ENCODE peak calls at places on chromosomes 4 and X, in ten cellular contexts. X, S, R, U, G, W, J, M, L and D are unnamed samples.

GRCh38 chr4:37737456-37737855 is 51.3 kb upstream of the RELL1 start:
- DNase-seq in X (no peak), S (no peak), R (no peak), U (no peak), G (no peak), W (no peak), J (no peak), M (no peak), L (no peak), D (no peak)

GRCh38 chrX:30680618-30681017 is 27.4 kb downstream of the GK start:
- DNase-seq in X (no peak), S (no peak), R (no peak), U (no peak), G (no peak), W (peak), J (no peak), M (no peak), L (no peak), D (no peak)

GRCh38 chr4:165814256-165815010 is 58.6 kb upstream of the TLL1 start:
- DNase-seq in X (no peak), S (no peak), R (no peak), U (no peak), G (no peak), W (no peak), J (peak), M (no peak), L (no peak), D (no peak)

GRCh38 chr4:173167793-173168395 is 717 bp upstream of the GALNT7 start:
- DNase-seq in X (peak), S (peak), R (no peak), U (peak), G (peak), W (peak), J (peak), M (peak), L (peak), D (peak)

GRCh38 chr4:139740531-139741041 is 75.0 kb downstream of the MGST2 start:
- DNase-seq in X (no peak), S (no peak), R (no peak), U (peak), G (peak), W (peak), J (peak), M (no peak), L (no peak), D (peak)

GRCh38 chr4:183876268-183876934 is 28.7 kb upstream of the STOX2 start:
- DNase-seq in X (no peak), S (no peak), R (no peak), U (peak), G (no peak), W (no peak), J (peak), M (no peak), L (peak), D (peak)

GRCh38 chrX:23403849-23404248 is 69.2 kb downstream of the PTCHD1 start:
- DNase-seq in X (no peak), S (no peak), R (no peak), U (no peak), G (peak), W (peak), J (no peak), M (no peak), L (no peak), D (no peak)

GRCh38 chrX:68203656-68204055 is 229.6 kb downstream of the OPHN1 start:
- DNase-seq in X (no peak), S (no peak), R (no peak), U (no peak), G (no peak), W (no peak), J (no peak), M (no peak), L (no peak), D (no peak)

GRCh38 chr4:99633772-99634171 is 23.9 kb downstream of the C4orf54 start:
- DNase-seq in X (no peak), S (no peak), R (no peak), U (no peak), G (no peak), W (no peak), J (peak), M (no peak), L (no peak), D (no peak)

GRCh38 chr4:14520171-14520570 is 482.1 kb upstream of the CPEB2 start:
- DNase-seq in X (no peak), S (no peak), R (no peak), U (no peak), G (no peak), W (peak), J (peak), M (no peak), L (no peak), D (no peak)

GRCh38 chrX:119984652-119985051 is 41.1 kb upstream of the NKAP start:
- DNase-seq in X (no peak), S (no peak), R (no peak), U (no peak), G (no peak), W (no peak), J (no peak), M (no peak), L (no peak), D (no peak)

GRCh38 chr4:41747230-41748055 is 1.1 kb downstream of the PHOX2B start:
- DNase-seq in X (no peak), S (peak), R (no peak), U (no peak), G (no peak), W (peak), J (no peak), M (no peak), L (no peak), D (no peak)

GRCh38 chr4:107832275-107832807 is 7.6 kb downstream of the SGMS2 start:
- DNase-seq in X (no peak), S (no peak), R (no peak), U (no peak), G (no peak), W (no peak), J (no peak), M (no peak), L (no peak), D (no peak)

GRCh38 chr4:76546282-76547166 is 111.5 kb downstream of the SHROOM3 start:
- DNase-seq in X (no peak), S (no peak), R (no peak), U (peak), G (peak), W (peak), J (peak), M (no peak), L (peak), D (no peak)

GRCh38 chr4:153541426-153542096 is 75.4 kb downstream of the TMEM131L start:
- DNase-seq in X (no peak), S (no peak), R (no peak), U (no peak), G (no peak), W (no peak), J (peak), M (no peak), L (peak), D (no peak)

GRCh38 chrX:105173071-105173470 is 47.4 kb downstream of the TEX13A start:
- DNase-seq in X (no peak), S (no peak), R (no peak), U (no peak), G (no peak), W (no peak), J (no peak), M (no peak), L (no peak), D (no peak)

GRCh38 chrX:41921492-41922124 is 1.7 kb downstream of the CASK start:
- DNase-seq in X (no peak), S (no peak), R (no peak), U (no peak), G (peak), W (peak), J (peak), M (no peak), L (peak), D (no peak)

GRCh38 chrX:36721990-36722389 is 286.2 kb upstream of the FAM47C start:
- DNase-seq in X (no peak), S (no peak), R (no peak), U (no peak), G (no peak), W (no peak), J (no peak), M (no peak), L (no peak), D (no peak)

GRCh38 chr4:177108708-177109107 is 201.0 kb upstream of the NEIL3 start:
- DNase-seq in X (no peak), S (no peak), R (no peak), U (no peak), G (no peak), W (peak), J (no peak), M (no peak), L (no peak), D (no peak)

GRCh38 chrX:54807524-54808108 is at the start of gene MAGED2:
- DNase-seq in X (peak), S (peak), R (peak), U (peak), G (peak), W (peak), J (peak), M (peak), L (peak), D (no peak)

GRCh38 chrX:37380920-37381319 is 31.8 kb downstream of the PRRG1 start:
- DNase-seq in X (no peak), S (no peak), R (no peak), U (no peak), G (no peak), W (no peak), J (peak), M (no peak), L (peak), D (no peak)

GRCh38 chr4:1246111-1246881 is 2.6 kb downstream of the CTBP1 start:
- DNase-seq in X (no peak), S (peak), R (peak), U (peak), G (no peak), W (no peak), J (no peak), M (peak), L (no peak), D (peak)

GRCh38 chr4:38943355-38943754 is 75.7 kb downstream of the FAM114A1 start:
- DNase-seq in X (no peak), S (no peak), R (no peak), U (peak), G (no peak), W (no peak), J (no peak), M (no peak), L (no peak), D (no peak)

GRCh38 chrX:19789782-19790181 is 97.6 kb downstream of the SH3KBP1 start:
- DNase-seq in X (no peak), S (no peak), R (no peak), U (no peak), G (no peak), W (no peak), J (no peak), M (no peak), L (no peak), D (no peak)

GRCh38 chr4:164252286-164252685 is 501.6 kb upstream of the SMIM31 start:
- DNase-seq in X (no peak), S (peak), R (no peak), U (no peak), G (no peak), W (peak), J (peak), M (no peak), L (peak), D (no peak)

GRCh38 chrX:2627272-2627867 is 63.7 kb upstream of the CD99 start:
- DNase-seq in X (peak), S (peak), R (no peak), U (no peak), G (peak), W (peak), J (peak), M (peak), L (peak), D (no peak)

GRCh38 chr4:80407246-80407645 is 71.7 kb downstream of the CFAP299 start:
- DNase-seq in X (no peak), S (no peak), R (no peak), U (no peak), G (no peak), W (no peak), J (no peak), M (no peak), L (no peak), D (no peak)

GRCh38 chr4:177479063-177479462 is 36.8 kb upstream of the AGA start:
- DNase-seq in X (no peak), S (no peak), R (no peak), U (no peak), G (no peak), W (no peak), J (no peak), M (no peak), L (no peak), D (no peak)

GRCh38 chrX:85905851-85906250 is 141.5 kb downstream of the CHM start:
- DNase-seq in X (no peak), S (no peak), R (no peak), U (no peak), G (no peak), W (no peak), J (no peak), M (no peak), L (no peak), D (no peak)

GRCh38 chr4:36990108-36990872 is 254.3 kb upstream of the NWD2 start:
- DNase-seq in X (no peak), S (no peak), R (no peak), U (no peak), G (no peak), W (no peak), J (no peak), M (no peak), L (no peak), D (no peak)

GRCh38 chrX:2193273-2193592 is 307.5 kb downstream of the DHRSX start:
- DNase-seq in X (no peak), S (no peak), R (no peak), U (no peak), G (no peak), W (no peak), J (no peak), M (no peak), L (no peak), D (no peak)

GRCh38 chrX:153585827-153586226 is 13.1 kb downstream of the CCNQ start:
- DNase-seq in X (no peak), S (no peak), R (no peak), U (no peak), G (no peak), W (no peak), J (no peak), M (no peak), L (no peak), D (no peak)

GRCh38 chrX:105477351-105477750 is 256.9 kb upstream of the TEX13A start:
- DNase-seq in X (no peak), S (no peak), R (no peak), U (no peak), G (no peak), W (no peak), J (no peak), M (no peak), L (no peak), D (no peak)

GRCh38 chr4:121876976-121877773 is 6.9 kb upstream of the BBS7 start:
- DNase-seq in X (no peak), S (no peak), R (no peak), U (no peak), G (peak), W (no peak), J (no peak), M (no peak), L (no peak), D (no peak)

GRCh38 chr4:20760053-20760452 is 59.8 kb downstream of the PACRGL start:
- DNase-seq in X (no peak), S (peak), R (no peak), U (no peak), G (no peak), W (peak), J (no peak), M (peak), L (no peak), D (no peak)

GRCh38 chrX:23503835-23504539 is 163.3 kb upstream of the PRDX4 start:
- DNase-seq in X (no peak), S (peak), R (no peak), U (peak), G (peak), W (peak), J (peak), M (no peak), L (no peak), D (peak)

GRCh38 chrX:17559728-17560379 is 177.4 kb upstream of the SCML1 start:
- DNase-seq in X (no peak), S (no peak), R (no peak), U (peak), G (peak), W (peak), J (peak), M (no peak), L (peak), D (no peak)

GRCh38 chr4:48909697-48910096 is 3.1 kb upstream of the OCIAD2 start:
- DNase-seq in X (no peak), S (peak), R (no peak), U (no peak), G (peak), W (peak), J (peak), M (no peak), L (peak), D (peak)